ENCODE peak calls at places on chromosomes 16 and 17, in seven cellular contexts. V is tibial artery, N is fibroblast of lung, R is heart left ventricle, B is IMR-90, W is OCI-LY7, L is GM12878. H is an unnamed sample.

GRCh38 chr17:8799001-8799850 is at the start of gene MFSD6L:
- DNase-seq in R (no peak), W (no peak), L (no peak), B (no peak), N (peak; percentile 16), V (no peak), H (no peak)

GRCh38 chr16:84144301-84144858 is 597 bp downstream of the HSDL1 start:
- DNase-seq in B (peak; percentile 5), V (peak; percentile 29), R (no peak), N (no peak), W (peak; percentile 53), L (no peak), H (peak; percentile 8)

GRCh38 chr17:12789075-12789975 is at the start of gene ARHGAP44:
- DNase-seq in B (peak; percentile 59), V (peak; percentile 44), N (peak; percentile 65), R (peak; percentile 62), L (no peak), W (peak; percentile 72), H (peak; percentile 56)

GRCh38 chr16:1863681-1864460 is 8.1 kb downstream of the MEIOB start:
- DNase-seq in N (peak; percentile 33), R (no peak), V (no peak), B (peak; percentile 44), L (no peak), W (peak; percentile 55), H (peak; percentile 55)

GRCh38 chr16:86778108-86778745 is 199.9 kb downstream of the FOXL1 start:
- DNase-seq in R (no peak), V (no peak), W (no peak), L (no peak), N (no peak), B (no peak), H (no peak)

GRCh38 chr17:4087911-4088693 is 54.7 kb downstream of the ZZEF1 start:
- DNase-seq in W (no peak), N (peak; percentile 71), B (peak; percentile 68), V (no peak), R (no peak), L (no peak), H (peak; percentile 61)

GRCh38 chr17:6713130-6713917 is at the start of gene SLC13A5:
- DNase-seq in W (no peak), B (no peak), N (peak; percentile 20), V (no peak), L (no peak), R (peak; percentile 17), H (peak; percentile 18)

GRCh38 chr16:15037003-15037402 is 18.9 kb downstream of the NTAN1 start:
- DNase-seq in L (no peak), N (no peak), W (no peak), R (no peak), V (no peak), B (no peak), H (no peak)

GRCh38 chr16:19559242-19559910 is 3.9 kb downstream of the VPS35L start:
- DNase-seq in V (no peak), N (peak; percentile 51), W (peak; percentile 67), R (no peak), B (peak; percentile 69), L (no peak), H (peak; percentile 75)

GRCh38 chr16:51149721-51150158 is 1.3 kb downstream of the SALL1 start:
- DNase-seq in B (no peak), R (no peak), N (no peak), V (no peak), L (no peak), W (no peak), H (no peak)

GRCh38 chr17:60506312-60506711 is 19.7 kb downstream of the APPBP2 start:
- DNase-seq in W (no peak), R (no peak), B (peak; percentile 95), N (peak; percentile 92), V (no peak), L (no peak), H (peak; percentile 91)

GRCh38 chr16:86137359-86137758 is 238.4 kb downstream of the IRF8 start:
- DNase-seq in L (no peak), N (no peak), V (no peak), B (no peak), R (no peak), W (no peak), H (no peak)

GRCh38 chr17:28955408-28955807 is 4.1 kb upstream of the PHF12 start:
- DNase-seq in N (no peak), R (no peak), B (no peak), V (no peak), L (no peak), W (no peak), H (no peak)

GRCh38 chr17:81365148-81365600 is 30.1 kb upstream of the BAHCC1 start:
- DNase-seq in L (no peak), N (peak; percentile 77), R (peak; percentile 43), B (peak; percentile 84), V (peak; percentile 60), W (no peak), H (peak; percentile 80)

GRCh38 chr17:37818689-37819088 is 73.8 kb upstream of the HNF1B start:
- DNase-seq in R (no peak), W (no peak), B (peak; percentile 89), V (no peak), N (peak; percentile 87), L (no peak), H (peak; percentile 49)

GRCh38 chr17:78828470-78829185 is 12.0 kb downstream of the USP36 start:
- DNase-seq in W (no peak), N (peak; percentile 56), B (peak; percentile 78), V (no peak), R (no peak), L (no peak), H (peak; percentile 81)

GRCh38 chr17:50107790-50108414 is 12.8 kb downstream of the PDK2 start:
- DNase-seq in V (no peak), L (no peak), N (peak; percentile 47), B (peak; percentile 69), W (no peak), R (no peak), H (peak; percentile 71)

GRCh38 chr17:75367312-75367711 is 38.2 kb downstream of the GRB2 start:
- DNase-seq in V (no peak), W (no peak), R (no peak), B (peak; percentile 51), N (peak; percentile 69), L (no peak), H (peak; percentile 7)

GRCh38 chr16:68786685-68787418 is 49.8 kb downstream of the CDH1 start:
- DNase-seq in R (peak; percentile 13), V (no peak), W (no peak), B (peak; percentile 44), L (no peak), N (peak; percentile 97), H (peak; percentile 57)

GRCh38 chr17:1494736-1495253 is 2.3 kb upstream of the MYO1C start:
- DNase-seq in L (no peak), B (no peak), R (no peak), N (no peak), V (no peak), W (no peak), H (no peak)
- H3K4me3 ChIP-seq in L (no peak overlapping the region), B (no peak overlapping the region), R (no peak overlapping the region), N (no peak overlapping the region), V (no peak overlapping the region), W (no peak overlapping the region), H (no peak overlapping the region)

DNA sequence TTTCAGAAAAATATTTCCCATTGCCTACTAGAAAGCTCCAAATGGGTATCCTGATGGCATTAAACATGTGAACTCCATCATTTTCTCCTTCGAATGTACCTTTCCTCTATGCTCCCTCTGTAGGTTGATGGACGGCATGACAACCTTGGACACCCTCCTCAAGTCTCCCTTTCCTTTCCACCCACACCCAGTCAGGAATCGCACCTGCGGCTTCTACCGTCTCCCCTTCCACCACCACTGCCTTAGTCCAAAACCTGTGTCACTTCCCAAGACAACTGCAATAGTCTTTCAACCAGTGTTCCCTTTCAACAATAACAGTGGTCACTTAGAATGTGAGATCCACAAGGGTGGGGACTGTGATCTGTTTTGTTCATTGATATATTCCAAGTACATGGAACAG is 233.1 kb upstream of the AXIN2 start:
- DNase-seq in L (no peak), R (no peak), B (peak; percentile 13), N (no peak), V (no peak), W (peak; percentile 16), H (peak; percentile 47)
- TF ChIP-seq CTCF in L (peak; percentile 44), R (peak; percentile 42), B (peak; percentile 41), N (peak; percentile 59), V (peak; percentile 6), W (peak; percentile 66), H (peak; percentile 62)

GRCh38 chr17:72927760-72928159 is 164.7 kb downstream of the SLC39A11 start:
- DNase-seq in N (no peak), V (no peak), R (no peak), L (no peak), B (no peak), W (no peak), H (no peak)

GRCh38 chr17:72930031-72930430 is 162.5 kb downstream of the SLC39A11 start:
- DNase-seq in B (no peak), R (no peak), L (no peak), N (no peak), V (no peak), W (no peak), H (no peak)

GRCh38 chr17:72928454-72929136 is 163.9 kb downstream of the SLC39A11 start:
- DNase-seq in N (no peak), L (no peak), V (no peak), W (no peak), R (no peak), B (no peak), H (no peak)

GRCh38 chr17:72931635-72932034 is 160.9 kb downstream of the SLC39A11 start:
- DNase-seq in V (no peak), N (no peak), B (no peak), R (no peak), L (peak; percentile 43), W (no peak), H (no peak)

DNA sequence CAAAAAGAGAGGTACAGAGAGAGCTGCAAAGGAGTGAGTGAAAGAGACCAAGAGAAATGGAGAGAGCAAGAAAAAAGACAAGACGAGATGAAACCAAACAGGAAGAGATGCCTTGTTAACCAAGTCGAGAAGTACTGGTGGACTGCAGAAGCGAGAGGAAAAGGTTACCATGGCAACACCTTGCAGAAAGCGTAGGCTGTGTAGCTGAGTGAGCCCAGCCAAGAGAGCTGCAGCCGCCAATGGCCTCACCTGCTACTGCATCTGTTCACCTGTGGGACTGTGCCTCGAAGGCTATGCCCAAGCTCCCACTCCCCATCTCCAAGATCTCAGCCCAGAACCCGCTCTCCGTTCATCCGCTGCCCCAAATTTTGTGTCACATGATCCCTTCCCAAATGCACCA is 161.3 kb downstream of the SLC39A11 start:
- DNase-seq in W (peak; percentile 57), V (no peak), N (no peak), B (no peak), R (no peak), L (peak; percentile 25), H (no peak)
- H3K4me3 ChIP-seq in W (no peak overlapping the region), V (no peak overlapping the region), N (no peak overlapping the region), B (no peak overlapping the region), R (no peak overlapping the region), L (no peak overlapping the region), H (no peak overlapping the region)

DNA sequence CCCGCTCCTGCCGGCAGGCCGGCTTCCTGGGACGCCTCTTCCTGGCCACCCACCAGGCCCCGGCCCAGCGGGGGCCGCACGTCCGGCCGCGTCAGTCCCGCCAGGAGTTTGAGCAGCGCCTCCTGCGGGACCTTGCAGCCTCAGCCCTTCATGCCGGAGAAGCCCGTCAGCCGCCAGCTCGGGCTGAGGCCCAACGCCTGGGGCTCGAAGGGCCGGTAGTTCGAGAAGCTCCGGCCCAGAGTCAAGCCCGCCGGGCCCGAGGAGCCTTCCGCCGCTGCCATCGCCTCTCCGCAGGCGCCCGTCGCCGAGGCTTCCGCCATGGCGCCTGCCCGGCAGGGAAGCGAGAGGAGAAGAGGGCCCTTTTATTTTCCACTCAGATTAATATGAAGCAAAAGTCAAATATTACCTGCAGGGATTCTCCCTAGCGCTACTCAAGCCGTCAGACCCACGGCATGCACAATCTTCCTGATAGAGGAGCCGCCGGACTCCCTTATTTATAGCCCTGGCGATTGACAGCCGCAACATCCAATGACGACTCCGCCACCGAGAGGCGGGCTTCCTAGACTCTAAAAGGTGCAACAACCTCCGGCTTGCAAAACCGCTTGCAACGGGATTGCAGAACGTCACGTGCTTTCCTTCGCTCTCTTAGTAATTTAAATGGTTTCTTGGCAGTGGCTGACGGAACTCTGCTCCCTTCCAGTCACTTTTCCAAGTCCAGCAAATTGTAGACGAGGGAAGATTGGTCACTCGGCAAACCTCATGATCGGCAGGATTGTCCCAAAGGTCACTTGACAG is at the start of gene SEPHS2:
- DNase-seq in L (peak; percentile 84), N (peak; percentile 98), V (peak; percentile 100), B (peak; percentile 97), W (peak; percentile 99), R (peak; percentile 96), H (peak; percentile 97)
- TF ChIP-seq CTCF in L (peak; percentile 49), N (peak; percentile 40), V (peak; percentile 39), B (peak; percentile 57), W (peak; percentile 70), R (peak; percentile 67), H (peak; percentile 33)